ENCODE peak calls at places on chromosomes 2 and 18, in five cellular contexts. S, Z, K, R and C are unnamed samples.

GRCh38 chr2:231541605-231542509 is 11.6 kb upstream of the NMUR1 start:
- DNase-seq in K (no peak), S (no peak), R (no peak), Z (no peak), C (no peak)

GRCh38 chr2:189541591-189541990 is 39.0 kb downstream of the SLC40A1 start:
- DNase-seq in R (no peak), K (no peak), S (no peak), Z (no peak), C (no peak)

GRCh38 chr2:232028071-232028470 is 66.6 kb downstream of the DIS3L2 start:
- DNase-seq in S (no peak), K (no peak), R (no peak), Z (no peak), C (no peak)

GRCh38 chr2:63692002-63692606 is 103.3 kb downstream of the MDH1 start:
- DNase-seq in R (no peak), K (no peak), Z (peak), S (no peak), C (peak)

GRCh38 chr18:48031011-48031480 is 100.6 kb upstream of the SMAD2 start:
- DNase-seq in S (no peak), R (no peak), Z (peak), K (peak), C (peak)

GRCh38 chr2:215997219-215997618 is 16.1 kb downstream of the MREG start:
- DNase-seq in R (no peak), Z (no peak), K (no peak), S (no peak), C (no peak)

GRCh38 chr18:27723168-27723567 is 453.8 kb downstream of the CDH2 start:
- DNase-seq in R (no peak), Z (no peak), S (no peak), K (no peak), C (no peak)

GRCh38 chr2:235639387-235639786 is 145.5 kb downstream of the AGAP1 start:
- DNase-seq in S (peak), K (no peak), Z (no peak), R (no peak), C (no peak)

GRCh38 chr2:8089596-8089995 is 592.3 kb upstream of the ID2 start:
- DNase-seq in S (no peak), Z (no peak), K (no peak), R (no peak), C (no peak)

GRCh38 chr2:237154050-237154638 is 68.5 kb downstream of the COPS8 start:
- DNase-seq in S (no peak), Z (peak), R (peak), K (peak), C (peak)

GRCh38 chr18:76688724-76689472 is 133.5 kb upstream of the ZNF236 start:
- DNase-seq in Z (no peak), R (no peak), K (no peak), S (no peak), C (no peak)

GRCh38 chr2:143674055-143674454 is 544.8 kb downstream of the ARHGAP15 start:
- DNase-seq in S (no peak), Z (no peak), K (no peak), R (no peak), C (no peak)

GRCh38 chr2:121266543-121267106 is 18.4 kb downstream of the TFCP2L1 start:
- DNase-seq in S (no peak), Z (no peak), R (no peak), K (no peak), C (no peak)

GRCh38 chr18:9987355-9987754 is 73.5 kb downstream of the VAPA start:
- DNase-seq in K (no peak), S (no peak), Z (no peak), R (no peak), C (no peak)

GRCh38 chr18:77071711-77072292 is 60.8 kb downstream of the MBP start:
- DNase-seq in R (no peak), Z (no peak), K (peak), S (no peak), C (no peak)

GRCh38 chr2:72982219-72982618 is 64.9 kb downstream of the EMX1 start:
- DNase-seq in K (no peak), R (no peak), S (no peak), Z (no peak), C (no peak)

GRCh38 chr2:152499921-152500320 is 164.9 kb downstream of the FMNL2 start:
- DNase-seq in K (no peak), Z (no peak), R (no peak), S (no peak), C (no peak)

GRCh38 chr2:208363485-208363884 is 43.1 kb upstream of the PTH2R start:
- DNase-seq in Z (no peak), S (no peak), R (no peak), K (no peak), C (no peak)

GRCh38 chr2:17827306-17827705 is 11.0 kb downstream of the MSGN1 start:
- DNase-seq in K (no peak), Z (no peak), S (no peak), R (no peak), C (no peak)

GRCh38 chr2:124986136-124986535 is 961.0 kb downstream of the CNTNAP5 start:
- DNase-seq in Z (no peak), K (no peak), R (no peak), S (no peak), C (no peak)

GRCh38 chr2:143705108-143705686 is 576.0 kb downstream of the ARHGAP15 start:
- DNase-seq in K (no peak), R (no peak), S (no peak), Z (peak), C (no peak)

GRCh38 chr2:96913398-96914202 is 43.7 kb upstream of the SEMA4C start:
- DNase-seq in R (no peak), S (no peak), K (no peak), Z (peak), C (no peak)

DNA sequence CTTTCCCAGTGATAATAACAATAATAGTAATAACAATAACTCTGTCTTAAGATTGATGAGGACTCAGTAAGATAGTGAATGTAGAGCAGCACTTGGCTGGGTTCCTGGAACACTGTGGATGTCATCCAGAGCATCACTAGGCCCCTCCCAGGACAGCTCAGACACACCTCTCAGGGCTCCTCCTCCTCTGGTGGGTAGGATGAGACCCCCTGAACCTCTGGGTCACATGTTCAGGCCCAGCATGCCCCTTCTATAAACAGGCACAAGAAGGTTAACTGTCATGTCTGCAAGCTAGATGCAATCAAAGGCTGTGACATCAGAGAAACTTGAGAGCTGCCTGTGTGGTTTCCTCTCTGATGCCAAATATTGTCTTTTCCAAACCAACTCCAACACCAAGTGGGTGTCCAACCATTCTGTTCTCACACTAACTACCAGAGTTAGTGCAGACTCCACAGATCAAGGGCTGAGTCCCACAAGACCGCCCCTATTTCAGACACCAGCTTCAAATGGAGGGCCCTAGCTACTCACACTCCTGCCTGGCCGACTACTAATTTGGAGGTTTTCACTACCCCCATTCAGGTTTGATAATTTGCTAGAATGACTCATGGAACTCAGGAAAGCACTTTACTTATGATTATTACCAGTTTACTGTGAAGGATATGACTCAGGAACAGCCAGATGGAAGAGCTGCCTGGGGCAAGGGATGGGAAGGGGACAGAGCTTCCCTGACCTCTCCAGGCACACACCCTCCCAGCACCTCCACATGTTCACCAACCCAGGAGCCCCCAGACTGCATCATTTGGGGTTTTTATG is 46.4 kb upstream of the BZW1 start:
- DNase-seq in R (no peak), Z (no peak), K (no peak), S (no peak), C (no peak)
- TF ChIP-seq POLR2AphosphoS5 in R (no peak), Z (no peak), K (no peak), S (no peak), C (no peak)

DNA sequence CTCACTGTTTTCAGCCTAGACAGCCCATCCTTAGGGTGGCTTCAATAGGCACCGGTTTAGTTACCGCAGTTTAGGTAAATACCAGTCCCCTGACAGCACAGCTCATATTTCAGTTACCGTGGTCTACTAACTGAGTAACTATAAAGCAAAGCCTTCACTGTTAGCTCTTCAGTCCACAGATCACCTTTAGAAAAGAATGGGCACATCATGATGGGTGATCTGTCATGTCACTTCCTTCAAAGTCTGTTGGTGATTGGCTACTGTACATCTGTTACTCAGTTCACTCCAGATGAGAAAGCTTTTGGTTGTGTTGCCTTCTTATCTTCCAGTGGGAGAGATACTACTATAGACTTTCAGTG is 21.0 kb downstream of the SLC20A1 start:
- DNase-seq in Z (no peak), R (no peak), K (no peak), S (no peak), C (no peak)
- TF ChIP-seq POLR2AphosphoS5 in Z (no peak), R (no peak), K (no peak), S (no peak), C (no peak)

DNA sequence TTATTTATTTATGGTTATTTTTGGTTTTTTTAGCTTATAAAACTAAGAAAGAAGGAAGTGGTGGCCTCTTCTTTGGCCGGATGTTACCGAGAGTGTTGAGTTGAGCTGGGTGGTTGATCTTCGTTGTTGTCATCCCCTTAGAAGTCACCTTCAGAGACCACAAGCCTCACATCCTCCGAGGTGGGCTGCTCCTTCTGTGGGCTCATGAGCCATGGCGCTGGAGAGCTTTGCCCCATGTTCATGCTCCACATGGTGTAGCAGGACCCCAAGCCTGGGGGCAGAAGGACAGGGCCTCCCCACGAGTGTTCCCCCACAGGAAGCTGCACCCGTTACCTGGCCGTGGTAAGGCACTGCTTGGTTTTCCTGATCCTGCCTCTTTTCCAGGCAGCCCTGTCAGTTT is 23.4 kb downstream of the SNTG2 start:
- DNase-seq in K (no peak), R (no peak), Z (no peak), S (no peak), C (no peak)
- TF ChIP-seq POLR2AphosphoS5 in K (no peak), R (no peak), Z (no peak), S (no peak), C (no peak)

GRCh38 chr2:3263487-3263886 is 114.1 kb downstream of the EIPR1 start:
- DNase-seq in K (no peak), R (no peak), Z (no peak), S (no peak), C (no peak)

GRCh38 chr2:3265981-3266726 is 111.5 kb downstream of the EIPR1 start:
- DNase-seq in S (peak), K (no peak), R (no peak), Z (no peak), C (no peak)

GRCh38 chr2:3266727-3267548 is 110.7 kb downstream of the EIPR1 start:
- DNase-seq in K (no peak), S (peak), Z (no peak), R (no peak), C (no peak)

GRCh38 chr2:3264010-3264744 is 113.4 kb downstream of the EIPR1 start:
- DNase-seq in K (no peak), R (no peak), Z (peak), S (no peak), C (no peak)

DNA sequence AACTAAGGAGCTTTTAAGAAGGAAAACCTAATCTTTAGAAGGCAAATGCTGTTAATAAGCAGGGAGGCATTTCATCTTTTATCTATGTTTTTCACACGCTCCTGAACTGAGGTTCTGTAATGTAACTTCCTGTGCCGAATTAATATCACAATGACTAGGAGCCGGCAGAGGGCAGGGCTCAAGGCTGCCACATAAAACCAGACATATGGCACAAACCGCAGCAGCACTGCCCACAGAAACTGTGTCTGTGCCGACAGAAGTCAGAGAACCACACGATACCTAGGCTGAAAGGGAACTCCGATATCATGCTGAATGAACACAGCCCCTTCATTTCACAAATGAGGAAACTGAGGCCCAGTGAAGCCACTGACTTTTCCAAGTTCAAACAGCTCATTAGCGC is 112.1 kb downstream of the EIPR1 start:
- DNase-seq in K (no peak), R (no peak), S (no peak), Z (no peak), C (no peak)
- TF ChIP-seq POLR2AphosphoS5 in K (no peak), R (no peak), S (no peak), Z (no peak), C (no peak)

DNA sequence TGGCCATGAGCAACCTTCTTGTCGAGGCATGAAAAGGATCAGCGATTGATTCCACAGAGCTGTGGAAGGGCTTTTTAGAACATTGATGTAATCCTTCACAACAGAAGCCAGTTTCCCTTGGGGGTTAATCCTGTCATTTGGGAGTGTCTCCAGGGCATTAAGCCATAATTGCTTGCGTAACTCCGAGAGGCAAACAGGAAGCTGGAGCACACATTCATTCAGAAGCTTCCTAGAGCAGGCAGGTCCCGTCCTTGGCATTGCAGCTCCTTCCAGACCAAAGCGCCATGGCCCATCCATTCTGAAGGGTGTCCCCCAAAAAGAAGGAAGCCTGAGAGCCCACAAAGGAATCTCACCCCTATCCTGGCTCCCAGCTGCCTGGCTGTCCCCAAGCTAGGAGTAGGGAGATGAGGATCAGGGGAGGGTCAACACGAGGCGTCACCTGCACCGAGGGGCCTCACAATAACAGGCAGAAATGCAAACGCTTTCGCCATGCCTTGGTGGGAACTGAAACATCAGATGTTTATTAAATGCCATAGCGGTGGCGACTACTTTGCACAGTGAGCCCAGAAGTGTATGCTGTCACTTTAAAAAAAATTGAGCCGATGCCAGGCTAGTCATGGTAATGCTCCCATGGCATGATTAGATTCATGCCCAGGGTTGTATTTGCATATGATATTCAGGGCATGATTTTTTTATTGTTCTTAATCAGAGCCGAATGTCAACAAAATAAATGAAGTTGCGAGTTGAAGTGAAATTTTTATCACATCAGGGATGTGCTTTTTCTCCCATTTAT is 339.4 kb downstream of the BCL11A start:
- DNase-seq in R (no peak), Z (peak), K (peak), S (peak), C (no peak)
- TF ChIP-seq POLR2AphosphoS5 in R (no peak), Z (no peak), K (peak), S (peak), C (no peak)

GRCh38 chr2:39300044-39300820 is 56.5 kb upstream of the CDKL4 start:
- DNase-seq in R (no peak), K (no peak), Z (no peak), S (no peak), C (no peak)

GRCh38 chr2:39306626-39307025 is 62.9 kb upstream of the CDKL4 start:
- DNase-seq in K (no peak), S (no peak), Z (no peak), R (no peak), C (no peak)

GRCh38 chr2:39304729-39305128 is 61.0 kb upstream of the CDKL4 start:
- DNase-seq in S (no peak), K (no peak), Z (no peak), R (no peak), C (no peak)

GRCh38 chr2:39301352-39301751 is 57.6 kb upstream of the CDKL4 start:
- DNase-seq in R (no peak), S (no peak), Z (no peak), K (no peak), C (no peak)

DNA sequence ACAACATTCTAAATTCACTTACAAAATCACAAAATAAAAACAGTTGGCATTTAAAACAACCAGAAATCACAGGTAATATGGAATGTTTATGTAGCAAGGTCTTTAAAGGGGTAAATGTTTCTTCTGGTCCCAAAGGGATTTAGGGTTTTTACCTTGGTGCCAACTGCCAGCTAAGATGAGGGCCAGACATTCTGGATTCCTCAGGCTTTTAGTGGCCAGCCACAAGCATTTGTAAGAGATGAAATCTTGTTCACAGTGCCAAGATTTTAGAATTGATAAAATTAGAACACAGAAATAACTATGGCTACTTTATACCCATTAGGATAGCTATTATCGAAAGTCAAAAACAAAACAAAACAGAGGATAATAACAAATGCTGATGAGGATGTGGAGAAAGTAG is 60.4 kb upstream of the CDKL4 start:
- DNase-seq in R (no peak), Z (no peak), S (no peak), K (no peak), C (no peak)
- TF ChIP-seq POLR2AphosphoS5 in R (no peak), Z (no peak), S (no peak), K (no peak), C (no peak)

GRCh38 chr2:119387381-119388129 is 20.8 kb downstream of the DBI start:
- DNase-seq in S (peak), K (peak), R (no peak), Z (peak), C (no peak)
- TF ChIP-seq POLR2AphosphoS5 in S (peak), K (no peak), R (no peak), Z (peak), C (no peak)

GRCh38 chr2:130328710-130329109 is 14.0 kb upstream of the IMP4 start:
- DNase-seq in S (no peak), Z (no peak), R (no peak), K (no peak), C (no peak)

GRCh38 chr2:130335226-130335625 is 7.5 kb upstream of the IMP4 start:
- DNase-seq in Z (no peak), R (no peak), S (no peak), K (no peak), C (no peak)

GRCh38 chr2:130334026-130334425 is 8.7 kb upstream of the IMP4 start:
- DNase-seq in K (no peak), R (no peak), Z (no peak), S (no peak), C (no peak)

GRCh38 chr2:130336150-130336876 is 6.4 kb upstream of the IMP4 start:
- DNase-seq in Z (no peak), S (no peak), K (no peak), R (no peak), C (no peak)

GRCh38 chr2:130332271-130333073 is 10.2 kb upstream of the IMP4 start:
- DNase-seq in Z (peak), K (peak), R (peak), S (peak), C (peak)
- TF ChIP-seq POLR2AphosphoS5 in Z (no peak), K (no peak), R (no peak), S (no peak), C (no peak)

GRCh38 chr18:29925566-29925965 is 1117.0 kb downstream of the DSC3 start:
- DNase-seq in S (no peak), R (no peak), Z (no peak), K (no peak), C (no peak)
- TF ChIP-seq POLR2AphosphoS5 in S (no peak), R (no peak), Z (no peak), K (no peak), C (no peak)

GRCh38 chr2:118847447-118848172 is at the start of gene EN1:
- DNase-seq in R (no peak), Z (no peak), K (no peak), S (peak), C (no peak)
- TF ChIP-seq POLR2AphosphoS5 in R (no peak), Z (no peak), K (no peak), S (peak), C (no peak)